ENCODE peak calls at places on chromosomes 16 and 17, in four cellular contexts. One of them, this sample, is unnamed.

GRCh38 chr17:17789828-17790672 is 46.7 kb downstream of the SREBF1 start:
- DNase-seq in tibial artery: no peak
- DNase-seq in glutamatergic neuron: no peak
- DNase-seq in WTC11: no peak
- DNase-seq in this sample: no peak

GRCh38 chr16:51762081-51762995 is 611.3 kb upstream of the SALL1 start:
- DNase-seq in tibial artery: peak; percentile 37
- DNase-seq in glutamatergic neuron: peak; percentile 93
- DNase-seq in WTC11: peak; percentile 85
- DNase-seq in this sample: peak; percentile 66

GRCh38 chr16:57742543-57742942 is 7.0 kb downstream of the KATNB1 start:
- DNase-seq in tibial artery: no peak
- DNase-seq in glutamatergic neuron: no peak
- DNase-seq in WTC11: no peak
- DNase-seq in this sample: no peak

GRCh38 chr16:71626858-71627213 is 852 bp downstream of the MARVELD3 start:
- DNase-seq in tibial artery: no peak
- DNase-seq in glutamatergic neuron: no peak
- DNase-seq in WTC11: peak; percentile 70
- DNase-seq in this sample: no peak

GRCh38 chr17:17062866-17063265 is 20.6 kb downstream of the MPRIP start:
- DNase-seq in tibial artery: peak; percentile 28
- DNase-seq in glutamatergic neuron: peak; percentile 7
- DNase-seq in WTC11: no peak
- DNase-seq in this sample: no peak

GRCh38 chr16:70704586-70704985 is 18.7 kb upstream of the MTSS2 start:
- DNase-seq in tibial artery: no peak
- DNase-seq in glutamatergic neuron: no peak
- DNase-seq in WTC11: no peak
- DNase-seq in this sample: no peak

GRCh38 chr16:67177743-67178699 is 5.7 kb downstream of the MATCAP1 start:
- DNase-seq in tibial artery: peak; percentile 42
- DNase-seq in glutamatergic neuron: peak; percentile 73
- DNase-seq in WTC11: peak; percentile 93
- DNase-seq in this sample: no peak

GRCh38 chr17:17435323-17435722 is 41.5 kb upstream of the MED9 start:
- DNase-seq in tibial artery: no peak
- DNase-seq in glutamatergic neuron: no peak
- DNase-seq in WTC11: no peak
- DNase-seq in this sample: no peak

GRCh38 chr16:16093625-16094332 is 129.5 kb downstream of the ABCC6 start:
- DNase-seq in tibial artery: no peak
- DNase-seq in glutamatergic neuron: no peak
- DNase-seq in WTC11: no peak
- DNase-seq in this sample: no peak

GRCh38 chr17:33438578-33438977 is 145.5 kb upstream of the ASIC2 start:
- DNase-seq in tibial artery: no peak
- DNase-seq in glutamatergic neuron: no peak
- DNase-seq in WTC11: no peak
- DNase-seq in this sample: no peak

GRCh38 chr17:83183150-83183820 is 103.9 kb downstream of the METRNL start:
- DNase-seq in tibial artery: no peak
- DNase-seq in glutamatergic neuron: no peak
- DNase-seq in WTC11: peak; percentile 4
- DNase-seq in this sample: no peak

GRCh38 chr17:19709841-19710240 is 6.5 kb downstream of the SLC47A2 start:
- DNase-seq in tibial artery: no peak
- DNase-seq in glutamatergic neuron: no peak
- DNase-seq in WTC11: no peak
- DNase-seq in this sample: no peak

GRCh38 chr16:54921229-54921824 is 9.3 kb upstream of the IRX5 start:
- DNase-seq in tibial artery: no peak
- DNase-seq in glutamatergic neuron: no peak
- DNase-seq in WTC11: no peak
- DNase-seq in this sample: no peak

GRCh38 chr17:76841776-76842405 is 26.3 kb upstream of the MGAT5B start:
- DNase-seq in tibial artery: no peak
- DNase-seq in glutamatergic neuron: no peak
- DNase-seq in WTC11: peak; percentile 25
- DNase-seq in this sample: no peak

GRCh38 chr16:85462405-85463227 is 150.5 kb upstream of the GSE1 start:
- DNase-seq in tibial artery: no peak
- DNase-seq in glutamatergic neuron: peak; percentile 73
- DNase-seq in WTC11: no peak
- DNase-seq in this sample: no peak

GRCh38 chr17:45372325-45372869 is 55.6 kb upstream of the MAP3K14 start:
- DNase-seq in tibial artery: no peak
- DNase-seq in glutamatergic neuron: no peak
- DNase-seq in WTC11: peak; percentile 9
- DNase-seq in this sample: no peak

GRCh38 chr17:4479340-4479981 is 19.2 kb upstream of the SPNS2 start:
- DNase-seq in tibial artery: no peak
- DNase-seq in glutamatergic neuron: no peak
- DNase-seq in WTC11: no peak
- DNase-seq in this sample: no peak

GRCh38 chr17:10547351-10547750 is 2.1 kb downstream of the MYH2 start:
- DNase-seq in tibial artery: no peak
- DNase-seq in glutamatergic neuron: no peak
- DNase-seq in WTC11: no peak
- DNase-seq in this sample: no peak

GRCh38 chr17:17326275-17326875 is 23.2 kb downstream of the NT5M start:
- DNase-seq in tibial artery: no peak
- DNase-seq in glutamatergic neuron: no peak
- DNase-seq in WTC11: no peak
- DNase-seq in this sample: peak; percentile 6

GRCh38 chr17:44558349-44559287 is 1.3 kb downstream of the FZD2 start:
- DNase-seq in tibial artery: no peak
- DNase-seq in glutamatergic neuron: no peak
- DNase-seq in WTC11: peak; percentile 24
- DNase-seq in this sample: no peak

GRCh38 chr17:17019891-17020456 is 22.3 kb upstream of the MPRIP start:
- DNase-seq in tibial artery: no peak
- DNase-seq in glutamatergic neuron: no peak
- DNase-seq in WTC11: no peak
- DNase-seq in this sample: no peak

GRCh38 chr17:68398731-68399637 is 58.3 kb downstream of the WIPI1 start:
- DNase-seq in tibial artery: peak; percentile 55
- DNase-seq in glutamatergic neuron: peak; percentile 68
- DNase-seq in WTC11: peak; percentile 75
- DNase-seq in this sample: peak; percentile 85

GRCh38 chr17:17526369-17526768 is 30.2 kb upstream of the RASD1 start:
- DNase-seq in tibial artery: no peak
- DNase-seq in glutamatergic neuron: peak; percentile 15
- DNase-seq in WTC11: no peak
- DNase-seq in this sample: no peak

GRCh38 chr17:34580685-34581445 is 1.5 kb downstream of the TMEM132E start:
- DNase-seq in tibial artery: no peak
- DNase-seq in glutamatergic neuron: peak; percentile 72
- DNase-seq in WTC11: peak; percentile 51
- DNase-seq in this sample: peak; percentile 53

GRCh38 chr16:2739555-2740435 is 12.6 kb upstream of the SRRM2 start:
- DNase-seq in tibial artery: no peak
- DNase-seq in glutamatergic neuron: no peak
- DNase-seq in WTC11: no peak
- DNase-seq in this sample: no peak

GRCh38 chr17:17703608-17703919 is 22.3 kb downstream of the RAI1 start:
- DNase-seq in tibial artery: no peak
- DNase-seq in glutamatergic neuron: no peak
- DNase-seq in WTC11: no peak
- DNase-seq in this sample: no peak

GRCh38 chr17:80943346-80944145 is 48.1 kb upstream of the CHMP6 start:
- DNase-seq in tibial artery: peak; percentile 7
- DNase-seq in glutamatergic neuron: peak; percentile 2
- DNase-seq in WTC11: peak; percentile 6
- DNase-seq in this sample: no peak

GRCh38 chr17:80021600-80021999 is 14.1 kb downstream of the TBC1D16 start:
- DNase-seq in tibial artery: no peak
- DNase-seq in glutamatergic neuron: no peak
- DNase-seq in WTC11: no peak
- DNase-seq in this sample: no peak

GRCh38 chr17:79120259-79120658 is 45.6 kb downstream of the ENGASE start:
- DNase-seq in tibial artery: no peak
- DNase-seq in glutamatergic neuron: no peak
- DNase-seq in WTC11: no peak
- DNase-seq in this sample: no peak

GRCh38 chr17:68391561-68392268 is 65.6 kb downstream of the WIPI1 start:
- DNase-seq in tibial artery: no peak
- DNase-seq in glutamatergic neuron: no peak
- DNase-seq in WTC11: no peak
- DNase-seq in this sample: no peak

GRCh38 chr17:74748279-74748528 is 224 bp upstream of the NHERF1 start:
- DNase-seq in tibial artery: no peak
- DNase-seq in glutamatergic neuron: no peak
- DNase-seq in WTC11: peak; percentile 93
- DNase-seq in this sample: no peak
- TF ChIP-seq CTCF in tibial artery: peak; percentile 44
- TF ChIP-seq CTCF in glutamatergic neuron: no peak
- TF ChIP-seq CTCF in WTC11: no peak
- TF ChIP-seq CTCF in this sample: no peak

GRCh38 chr16:11674818-11675560 is 6.7 kb downstream of the SNN start:
- DNase-seq in tibial artery: no peak
- DNase-seq in glutamatergic neuron: no peak
- DNase-seq in WTC11: no peak
- DNase-seq in this sample: no peak

GRCh38 chr16:11677451-11677951 is 9.2 kb downstream of the SNN start:
- DNase-seq in tibial artery: no peak
- DNase-seq in glutamatergic neuron: no peak
- DNase-seq in WTC11: no peak
- DNase-seq in this sample: no peak

GRCh38 chr16:11674001-11674817 is 6.0 kb downstream of the SNN start:
- DNase-seq in tibial artery: no peak
- DNase-seq in glutamatergic neuron: no peak
- DNase-seq in WTC11: no peak
- DNase-seq in this sample: no peak

GRCh38 chr16:11676799-11677198 is 8.5 kb downstream of the SNN start:
- DNase-seq in tibial artery: no peak
- DNase-seq in glutamatergic neuron: no peak
- DNase-seq in WTC11: no peak
- DNase-seq in this sample: no peak

DNA sequence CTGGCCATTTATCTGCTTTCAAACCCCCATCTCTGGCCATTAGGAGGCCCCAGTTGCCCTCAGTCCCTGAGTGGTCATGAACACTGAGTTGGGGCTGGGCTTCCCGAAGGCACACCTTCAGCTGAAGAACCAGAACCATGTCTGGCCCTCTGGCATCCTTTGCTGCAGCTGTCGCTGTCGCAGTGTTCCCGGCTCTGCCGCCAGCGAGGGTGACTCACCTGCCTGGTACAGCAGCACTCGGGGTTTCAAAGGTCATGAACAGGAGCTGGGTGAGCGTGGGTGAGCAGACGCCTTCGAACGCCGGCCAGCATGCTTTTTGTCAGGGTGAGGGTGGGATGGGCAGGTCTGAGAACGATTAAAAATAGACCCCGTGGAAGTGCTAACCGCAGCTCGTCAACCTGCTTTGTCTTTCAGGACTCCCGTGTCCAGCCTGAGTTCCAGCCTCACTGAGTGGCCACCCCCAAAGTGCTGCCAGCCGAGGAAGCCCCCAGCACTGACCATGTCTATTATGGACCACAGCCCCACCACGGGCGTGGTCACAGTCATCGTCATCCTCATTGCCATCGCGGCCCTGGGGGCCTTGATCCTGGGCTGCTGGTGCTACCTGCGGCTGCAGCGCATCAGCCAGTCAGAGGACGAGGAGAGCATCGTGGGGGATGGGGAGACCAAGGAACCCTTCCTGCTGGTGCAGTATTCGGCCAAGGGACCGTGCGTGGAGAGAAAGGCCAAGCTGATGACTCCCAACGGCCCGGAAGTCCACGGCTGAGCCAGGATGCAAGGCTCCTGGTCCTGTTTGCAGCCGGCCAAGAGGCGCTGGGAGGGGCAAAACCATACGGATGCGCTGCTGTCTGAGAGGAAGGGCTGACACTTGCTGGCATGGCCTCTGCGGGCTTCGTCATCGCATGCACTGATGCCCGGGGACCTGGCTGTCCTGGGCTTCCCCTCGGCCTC is 7.6 kb downstream of the SNN start:
- DNase-seq in tibial artery: no peak
- DNase-seq in glutamatergic neuron: no peak
- DNase-seq in WTC11: no peak
- DNase-seq in this sample: no peak
- TF ChIP-seq CTCF in tibial artery: no peak
- TF ChIP-seq CTCF in glutamatergic neuron: no peak
- TF ChIP-seq CTCF in WTC11: no peak
- TF ChIP-seq CTCF in this sample: no peak

GRCh38 chr16:69565611-69566436 is at the start of gene NFAT5:
- DNase-seq in tibial artery: peak; percentile 82
- DNase-seq in glutamatergic neuron: peak; percentile 87
- DNase-seq in WTC11: peak; percentile 88
- DNase-seq in this sample: peak; percentile 87
- TF ChIP-seq CTCF in tibial artery: no peak
- TF ChIP-seq CTCF in glutamatergic neuron: no peak
- TF ChIP-seq CTCF in WTC11: no peak
- TF ChIP-seq CTCF in this sample: no peak

DNA sequence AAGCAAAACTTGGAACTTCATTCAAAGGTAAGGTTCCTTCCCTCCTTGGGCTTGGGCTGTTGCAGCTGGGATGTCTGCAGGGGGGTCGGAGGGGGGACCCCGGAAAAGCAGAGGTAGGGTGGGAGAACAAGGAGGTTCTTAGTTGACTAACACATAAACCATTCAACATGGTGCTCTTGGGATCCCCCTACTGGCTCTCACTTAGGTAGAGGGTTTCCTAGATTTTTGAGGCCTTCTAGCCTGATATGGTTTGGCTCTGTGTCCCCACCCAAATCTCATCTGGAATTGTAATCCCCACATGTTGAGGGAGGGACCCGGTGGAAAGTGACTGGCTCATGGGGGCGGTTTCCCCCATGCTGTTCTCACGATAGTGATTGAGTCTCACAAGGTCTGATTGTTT is 93.9 kb downstream of the RGS9 start:
- DNase-seq in tibial artery: no peak
- DNase-seq in glutamatergic neuron: no peak
- DNase-seq in WTC11: no peak
- DNase-seq in this sample: no peak
- TF ChIP-seq CTCF in tibial artery: no peak
- TF ChIP-seq CTCF in glutamatergic neuron: no peak
- TF ChIP-seq CTCF in WTC11: no peak
- TF ChIP-seq CTCF in this sample: no peak

GRCh38 chr17:70254735-70255460 is 85.6 kb downstream of the KCNJ2 start:
- DNase-seq in tibial artery: no peak
- DNase-seq in glutamatergic neuron: no peak
- DNase-seq in WTC11: no peak
- DNase-seq in this sample: no peak

GRCh38 chr17:70256751-70257150 is 87.4 kb downstream of the KCNJ2 start:
- DNase-seq in tibial artery: no peak
- DNase-seq in glutamatergic neuron: no peak
- DNase-seq in WTC11: no peak
- DNase-seq in this sample: no peak

DNA sequence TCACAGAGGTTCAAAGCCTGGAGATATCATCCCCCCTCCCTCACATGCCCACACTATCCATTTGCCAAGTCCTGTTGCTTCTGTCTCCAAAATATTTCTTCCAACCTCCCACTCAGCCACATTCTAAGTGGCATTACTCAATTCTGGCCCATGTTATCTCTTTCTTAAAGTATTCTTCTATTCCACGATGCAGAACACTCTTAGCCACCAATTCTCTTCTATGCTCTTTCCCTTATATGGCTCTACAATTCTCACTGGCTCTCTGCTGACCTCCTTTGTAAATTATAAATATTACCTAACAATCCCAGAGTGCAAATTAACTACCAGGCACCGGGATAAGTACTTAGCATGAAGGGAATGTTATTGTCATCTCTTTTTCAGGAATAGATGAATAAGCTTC is 82.4 kb downstream of the KCNJ2 start:
- DNase-seq in tibial artery: no peak
- DNase-seq in glutamatergic neuron: no peak
- DNase-seq in WTC11: no peak
- DNase-seq in this sample: no peak
- TF ChIP-seq CTCF in tibial artery: no peak
- TF ChIP-seq CTCF in glutamatergic neuron: no peak
- TF ChIP-seq CTCF in WTC11: no peak
- TF ChIP-seq CTCF in this sample: no peak

This sample was measured in GM13977.